ENCODE peak calls at places on chromosomes 16 and 17, in six cellular contexts. One of them, this sample, is unnamed.

GRCh38 chr16:56858375-56858774 is 6.6 kb upstream of the SLC12A3 start:
- DNase-seq in brain microvascular endothelial cell: no peak
- DNase-seq in tibial nerve: no peak
- DNase-seq in tibial artery: no peak
- DNase-seq in CD8-positive, alpha-beta T cell: no peak
- DNase-seq in A549: no peak
- DNase-seq in this sample: no peak

GRCh38 chr16:59210955-59211541 is 476.9 kb upstream of the GOT2 start:
- DNase-seq in brain microvascular endothelial cell: peak; percentile 91
- DNase-seq in tibial nerve: peak; percentile 14
- DNase-seq in tibial artery: no peak
- DNase-seq in CD8-positive, alpha-beta T cell: no peak
- DNase-seq in A549: peak; percentile 96
- DNase-seq in this sample: peak; percentile 88

GRCh38 chr17:59521465-59522126 is 43.8 kb upstream of the DHX40 start:
- DNase-seq in brain microvascular endothelial cell: peak; percentile 40
- DNase-seq in tibial nerve: no peak
- DNase-seq in tibial artery: no peak
- DNase-seq in CD8-positive, alpha-beta T cell: peak; percentile 57
- DNase-seq in A549: peak; percentile 75
- DNase-seq in this sample: peak; percentile 54

GRCh38 chr16:85148959-85149358 is 36.7 kb upstream of the CIBAR2 start:
- DNase-seq in brain microvascular endothelial cell: no peak
- DNase-seq in tibial nerve: no peak
- DNase-seq in tibial artery: no peak
- DNase-seq in CD8-positive, alpha-beta T cell: no peak
- DNase-seq in A549: peak; percentile 56
- DNase-seq in this sample: no peak

GRCh38 chr17:55238197-55238930 is 26.4 kb upstream of the HLF start:
- DNase-seq in brain microvascular endothelial cell: peak; percentile 78
- DNase-seq in tibial nerve: peak; percentile 92
- DNase-seq in tibial artery: peak; percentile 96
- DNase-seq in CD8-positive, alpha-beta T cell: peak; percentile 82
- DNase-seq in A549: peak; percentile 94
- DNase-seq in this sample: peak; percentile 90

GRCh38 chr16:50371936-50372595 is 3.3 kb upstream of the BRD7 start:
- DNase-seq in brain microvascular endothelial cell: no peak
- DNase-seq in tibial nerve: no peak
- DNase-seq in tibial artery: peak; percentile 80
- DNase-seq in CD8-positive, alpha-beta T cell: no peak
- DNase-seq in A549: no peak
- DNase-seq in this sample: no peak

GRCh38 chr17:45077643-45078042 is 16.5 kb downstream of the NMT1 start:
- DNase-seq in brain microvascular endothelial cell: no peak
- DNase-seq in tibial nerve: no peak
- DNase-seq in tibial artery: no peak
- DNase-seq in CD8-positive, alpha-beta T cell: no peak
- DNase-seq in A549: no peak
- DNase-seq in this sample: no peak

GRCh38 chr16:87146676-87147075 is 170.5 kb downstream of the C16orf95 start:
- DNase-seq in brain microvascular endothelial cell: no peak
- DNase-seq in tibial nerve: no peak
- DNase-seq in tibial artery: no peak
- DNase-seq in CD8-positive, alpha-beta T cell: no peak
- DNase-seq in A549: no peak
- DNase-seq in this sample: no peak

GRCh38 chr17:56739376-56739775 is 94.3 kb downstream of the C17orf67 start:
- DNase-seq in brain microvascular endothelial cell: peak; percentile 25
- DNase-seq in tibial nerve: no peak
- DNase-seq in tibial artery: no peak
- DNase-seq in CD8-positive, alpha-beta T cell: no peak
- DNase-seq in A549: no peak
- DNase-seq in this sample: no peak

DNA sequence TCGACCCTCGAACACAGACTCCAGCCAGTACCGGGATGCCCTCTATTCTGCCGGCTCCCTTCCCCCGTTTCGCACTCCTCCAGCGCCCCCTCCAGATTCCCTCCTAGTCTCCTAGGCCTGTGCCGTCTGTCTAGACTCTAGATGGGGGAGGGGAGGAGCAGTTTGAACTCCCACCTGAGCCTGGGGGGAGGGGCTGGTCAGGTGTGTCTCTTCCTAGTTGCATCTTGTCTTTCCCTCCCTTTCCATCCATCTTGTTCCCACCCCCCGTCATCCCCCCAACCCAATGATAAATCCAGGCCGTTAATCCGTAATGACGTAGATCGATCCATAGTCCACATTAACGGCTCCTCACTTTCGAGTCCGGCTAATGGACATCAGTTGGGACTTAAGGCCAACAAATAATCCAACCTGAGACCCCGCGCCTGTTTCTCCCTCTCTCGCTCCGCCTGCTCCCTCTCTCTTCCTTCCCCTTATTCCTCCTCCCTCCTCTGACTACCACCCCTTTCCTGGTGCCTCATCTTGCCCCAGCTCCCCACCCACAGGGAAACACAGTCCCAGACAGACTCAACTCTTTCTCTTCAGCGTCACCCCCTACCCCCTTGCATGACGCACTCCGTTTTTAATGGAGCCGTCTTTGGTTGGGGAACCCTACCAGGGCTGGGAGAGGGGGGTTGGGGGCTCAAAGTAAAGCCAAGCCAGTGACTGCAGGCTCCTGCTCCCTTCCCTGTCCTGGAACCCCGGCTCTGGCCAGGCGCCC is 3.3 kb upstream of the HOXB5 start:
- DNase-seq in brain microvascular endothelial cell: no peak
- DNase-seq in tibial nerve: no peak
- DNase-seq in tibial artery: no peak
- DNase-seq in CD8-positive, alpha-beta T cell: no peak
- DNase-seq in A549: no peak
- DNase-seq in this sample: peak; percentile 77
- H3K4me3 ChIP-seq in brain microvascular endothelial cell: peak overlapping the region; percentile 51
- H3K4me3 ChIP-seq in tibial nerve: peak overlapping the region; percentile 13
- H3K4me3 ChIP-seq in tibial artery: peak overlapping the region; percentile 39
- H3K4me3 ChIP-seq in CD8-positive, alpha-beta T cell: peak overlapping the region; percentile 56
- H3K4me3 ChIP-seq in A549: no peak overlapping the region
- H3K4me3 ChIP-seq in this sample: peak overlapping the region; percentile 57

DNA sequence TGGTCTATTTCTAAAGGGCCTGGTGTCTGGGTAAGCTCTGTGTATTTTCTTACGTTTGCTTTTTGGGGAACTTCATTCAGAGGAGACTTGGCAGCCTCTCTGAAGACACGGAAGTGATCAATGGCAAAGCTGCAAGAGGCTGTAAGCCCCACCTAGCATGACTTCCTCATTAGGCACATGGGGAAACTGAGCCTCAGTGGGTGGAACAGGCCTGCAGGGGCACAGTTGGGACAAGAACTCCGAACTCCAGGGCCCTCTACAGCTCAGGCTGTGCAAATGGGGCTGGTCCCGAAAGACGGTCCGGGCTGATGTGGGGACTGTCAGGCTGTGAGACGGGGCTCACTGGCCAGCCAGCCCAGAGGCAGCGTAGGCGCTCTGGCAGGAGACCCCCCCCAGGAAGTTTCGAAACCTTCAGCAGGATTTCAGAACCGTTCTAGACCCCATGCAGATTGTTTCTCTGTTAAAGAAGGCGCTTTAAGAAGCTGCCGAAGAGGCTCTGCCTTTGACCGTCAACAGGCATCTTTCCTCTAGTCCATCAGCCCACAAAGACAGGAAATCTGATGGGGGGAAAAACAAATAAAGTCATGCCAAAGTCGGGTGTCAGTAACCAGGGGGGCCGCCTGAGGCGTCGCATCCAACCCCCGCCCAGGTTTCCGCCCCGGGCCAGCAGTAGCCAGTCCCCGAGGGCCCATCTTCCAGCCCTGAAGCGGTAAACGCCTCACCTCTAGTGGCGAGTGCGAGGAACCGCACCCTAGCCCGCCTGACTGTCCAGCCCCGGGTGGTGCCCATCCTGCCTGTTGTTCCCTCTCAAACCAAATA is 79.8 kb upstream of the TBC1D3K start:
- DNase-seq in brain microvascular endothelial cell: peak; percentile 57
- DNase-seq in tibial nerve: no peak
- DNase-seq in tibial artery: no peak
- DNase-seq in CD8-positive, alpha-beta T cell: peak; percentile 46
- DNase-seq in A549: peak; percentile 71
- DNase-seq in this sample: peak; percentile 59
- TF ChIP-seq CTCF in brain microvascular endothelial cell: peak; percentile 94
- TF ChIP-seq CTCF in tibial nerve: peak; percentile 58
- TF ChIP-seq CTCF in tibial artery: peak; percentile 51
- TF ChIP-seq CTCF in CD8-positive, alpha-beta T cell: peak; percentile 66
- TF ChIP-seq CTCF in A549: peak; percentile 82
- TF ChIP-seq CTCF in this sample: peak; percentile 96

GRCh38 chr16:669666-670065 is 1.7 kb downstream of the RHOT2 start:
- DNase-seq in brain microvascular endothelial cell: no peak
- DNase-seq in tibial nerve: no peak
- DNase-seq in tibial artery: no peak
- DNase-seq in CD8-positive, alpha-beta T cell: no peak
- DNase-seq in A549: no peak
- DNase-seq in this sample: no peak

GRCh38 chr16:666572-666971 is 1.4 kb upstream of the RHOT2 start:
- DNase-seq in brain microvascular endothelial cell: no peak
- DNase-seq in tibial nerve: no peak
- DNase-seq in tibial artery: no peak
- DNase-seq in CD8-positive, alpha-beta T cell: no peak
- DNase-seq in A549: no peak
- DNase-seq in this sample: no peak

GRCh38 chr16:668519-669171 is 713 bp downstream of the RHOT2 start:
- DNase-seq in brain microvascular endothelial cell: no peak
- DNase-seq in tibial nerve: no peak
- DNase-seq in tibial artery: no peak
- DNase-seq in CD8-positive, alpha-beta T cell: no peak
- DNase-seq in A549: no peak
- DNase-seq in this sample: no peak

GRCh38 chr16:667780-668518 is at the start of gene RHOT2:
- DNase-seq in brain microvascular endothelial cell: peak; percentile 80
- DNase-seq in tibial nerve: peak; percentile 90
- DNase-seq in tibial artery: peak; percentile 96
- DNase-seq in CD8-positive, alpha-beta T cell: peak; percentile 92
- DNase-seq in A549: peak; percentile 93
- DNase-seq in this sample: peak; percentile 89

DNA sequence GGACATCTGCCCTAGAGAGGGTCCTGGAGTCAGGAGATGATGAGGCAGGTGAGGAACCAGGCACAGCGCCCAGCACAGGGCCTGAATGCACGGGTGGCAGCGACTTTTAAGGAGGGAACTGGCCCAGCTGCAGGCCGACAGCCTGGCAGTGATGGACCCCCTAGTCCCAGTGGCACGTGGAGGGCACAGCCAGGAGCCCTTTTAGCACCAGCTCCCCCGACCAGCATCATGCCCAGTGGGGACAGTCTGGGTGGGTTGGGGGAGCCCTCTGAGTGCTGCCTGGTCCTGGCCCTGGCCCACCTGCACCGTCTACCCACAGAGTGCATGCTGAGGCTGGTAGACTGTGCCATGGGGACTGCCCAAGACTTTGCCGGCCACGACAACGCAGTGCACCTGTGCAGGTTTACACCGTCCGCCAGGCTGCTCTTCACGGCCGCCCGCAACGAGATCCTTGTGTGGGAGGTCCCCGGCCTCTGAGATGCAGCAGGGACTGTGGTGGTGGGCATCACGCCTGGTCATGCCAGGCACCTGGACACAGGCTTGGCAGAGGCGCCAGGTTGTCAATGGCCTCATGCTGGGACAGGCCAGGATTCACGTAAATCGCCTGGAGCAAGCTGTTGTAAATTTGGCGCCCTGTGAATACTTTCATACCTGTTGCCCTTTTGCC is 686 bp upstream of the RHOT2 start:
- DNase-seq in brain microvascular endothelial cell: no peak
- DNase-seq in tibial nerve: no peak
- DNase-seq in tibial artery: no peak
- DNase-seq in CD8-positive, alpha-beta T cell: no peak
- DNase-seq in A549: no peak
- DNase-seq in this sample: no peak
- H3K4me3 ChIP-seq in brain microvascular endothelial cell: no peak overlapping the region
- H3K4me3 ChIP-seq in tibial nerve: no peak overlapping the region
- H3K4me3 ChIP-seq in tibial artery: peak overlapping the region; percentile 92
- H3K4me3 ChIP-seq in CD8-positive, alpha-beta T cell: peak overlapping the region; percentile 85
- H3K4me3 ChIP-seq in A549: no peak overlapping the region
- H3K4me3 ChIP-seq in this sample: no peak overlapping the region

GRCh38 chr16:67197704-67198103 is 1.2 kb upstream of the ELMO3 start:
- DNase-seq in brain microvascular endothelial cell: no peak
- DNase-seq in tibial nerve: no peak
- DNase-seq in tibial artery: no peak
- DNase-seq in CD8-positive, alpha-beta T cell: no peak
- DNase-seq in A549: no peak
- DNase-seq in this sample: no peak

GRCh38 chr16:67200491-67200890 is 1.6 kb downstream of the ELMO3 start:
- DNase-seq in brain microvascular endothelial cell: no peak
- DNase-seq in tibial nerve: no peak
- DNase-seq in tibial artery: no peak
- DNase-seq in CD8-positive, alpha-beta T cell: no peak
- DNase-seq in A549: no peak
- DNase-seq in this sample: no peak

GRCh38 chr16:67198238-67198734 is 645 bp upstream of the ELMO3 start:
- DNase-seq in brain microvascular endothelial cell: no peak
- DNase-seq in tibial nerve: no peak
- DNase-seq in tibial artery: no peak
- DNase-seq in CD8-positive, alpha-beta T cell: no peak
- DNase-seq in A549: peak; percentile 66
- DNase-seq in this sample: peak; percentile 41

GRCh38 chr16:67199808-67200198 is 872 bp downstream of the ELMO3 start:
- DNase-seq in brain microvascular endothelial cell: no peak
- DNase-seq in tibial nerve: no peak
- DNase-seq in tibial artery: no peak
- DNase-seq in CD8-positive, alpha-beta T cell: no peak
- DNase-seq in A549: no peak
- DNase-seq in this sample: no peak

DNA sequence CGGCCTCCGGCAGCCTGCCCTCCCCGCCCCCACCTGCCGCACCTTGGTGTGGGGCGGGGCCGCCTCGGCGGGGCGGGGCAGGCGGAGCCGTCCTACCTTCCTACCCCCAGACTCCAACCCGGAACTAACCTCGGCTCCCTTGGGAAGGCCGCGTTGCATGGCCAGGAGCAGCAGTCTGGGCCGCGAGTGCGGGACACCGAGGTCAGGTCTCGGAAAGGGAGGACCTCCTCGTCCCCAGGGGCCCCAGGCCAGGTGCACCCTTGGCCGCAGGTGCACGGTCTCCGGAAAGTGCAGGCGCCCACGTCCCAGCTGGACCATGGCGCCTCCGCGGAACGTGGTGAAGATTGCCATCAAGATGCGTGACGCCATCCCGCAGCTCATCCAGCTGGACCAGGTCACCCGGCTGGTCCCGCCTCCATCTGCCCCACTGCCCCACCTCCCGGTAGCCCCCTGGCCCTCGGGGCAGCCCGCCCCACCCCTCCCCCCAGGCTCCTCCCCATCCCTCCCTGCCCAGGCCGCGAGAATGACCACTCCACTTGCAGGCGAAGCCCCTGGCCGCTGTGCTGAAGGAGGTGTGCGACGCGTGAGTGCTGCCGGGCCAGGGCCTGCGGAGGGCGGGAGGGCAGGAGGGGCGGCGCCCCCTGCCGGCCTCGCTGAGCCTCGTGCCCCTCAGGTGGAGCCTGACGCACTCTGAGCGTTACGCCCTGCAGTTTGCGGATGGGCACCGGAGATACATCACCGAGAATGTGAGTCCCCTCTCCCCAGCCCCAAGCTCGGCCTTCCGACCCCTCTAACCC is at the start of gene ELMO3:
- DNase-seq in brain microvascular endothelial cell: no peak
- DNase-seq in tibial nerve: no peak
- DNase-seq in tibial artery: no peak
- DNase-seq in CD8-positive, alpha-beta T cell: no peak
- DNase-seq in A549: no peak
- DNase-seq in this sample: no peak
- TF ChIP-seq CTCF in brain microvascular endothelial cell: peak; percentile 47
- TF ChIP-seq CTCF in tibial nerve: peak; percentile 4
- TF ChIP-seq CTCF in tibial artery: no peak
- TF ChIP-seq CTCF in CD8-positive, alpha-beta T cell: no peak
- TF ChIP-seq CTCF in A549: no peak
- TF ChIP-seq CTCF in this sample: peak; percentile 43